ENCODE peak calls at places on chromosomes 12 and 14, in five cellular contexts. R is colonic mucosa, Q is hypothalamus, V is astrocyte of the cerebellum, G is fibroblast of mammary gland. E is an unnamed sample.

GRCh38 chr14:25055998-25056687 is 6.2 kb upstream of the STXBP6 start:
- DNase-seq in G (peak), Q (no peak), R (no peak), V (no peak), E (no peak)

GRCh38 chr14:61253064-61253753 is 27.9 kb downstream of the TMEM30B start:
- DNase-seq in V (no peak), Q (no peak), R (no peak), G (no peak), E (no peak)

GRCh38 chr12:53190108-53190729 is 9.5 kb upstream of the CSAD start:
- DNase-seq in V (peak), G (peak), Q (no peak), R (peak), E (peak)

GRCh38 chr12:45989277-45989856 is 1.0 kb downstream of the SCAF11 start:
- DNase-seq in G (peak), Q (no peak), V (no peak), R (no peak), E (no peak)

GRCh38 chr14:95575820-95576473 is 41.1 kb downstream of the GLRX5 start:
- DNase-seq in R (no peak), V (no peak), G (no peak), Q (no peak), E (no peak)

GRCh38 chr14:89466460-89466859 is 49.4 kb upstream of the FOXN3 start:
- DNase-seq in R (no peak), V (no peak), G (no peak), Q (no peak), E (no peak)

GRCh38 chr12:2061402-2061801 is 8.6 kb downstream of the CACNA1C start:
- DNase-seq in R (no peak), Q (no peak), G (no peak), V (no peak), E (no peak)

GRCh38 chr12:69015831-69016230 is 82.9 kb upstream of the CPM start:
- DNase-seq in G (no peak), V (no peak), Q (no peak), R (no peak), E (no peak)

GRCh38 chr14:105255021-105255507 is 6.7 kb downstream of the BTBD6 start:
- DNase-seq in Q (no peak), R (no peak), V (no peak), G (peak), E (no peak)

GRCh38 chr12:131403676-131404075 is 307.2 kb upstream of the SFSWAP start:
- DNase-seq in G (no peak), R (no peak), Q (no peak), V (no peak), E (no peak)

GRCh38 chr14:90040411-90040810 is 21.4 kb upstream of the KCNK13 start:
- DNase-seq in Q (no peak), R (no peak), V (no peak), G (no peak), E (no peak)

GRCh38 chr12:4934651-4935050 is 24.9 kb downstream of the KCNA1 start:
- DNase-seq in R (no peak), V (no peak), G (peak), Q (no peak), E (peak)

GRCh38 chr12:227286-227915 is 13.4 kb upstream of the SLC6A12 start:
- DNase-seq in R (no peak), G (no peak), V (no peak), Q (no peak), E (no peak)

GRCh38 chr12:131135786-131136538 is 182.3 kb downstream of the ADGRD1 start:
- DNase-seq in V (no peak), R (no peak), G (no peak), Q (no peak), E (no peak)

GRCh38 chr12:11622774-11623375 is 26.6 kb upstream of the ETV6 start:
- DNase-seq in G (no peak), Q (no peak), R (no peak), V (no peak), E (no peak)

GRCh38 chr14:39266871-39267591 is 33.3 kb downstream of the MIA2 start:
- DNase-seq in Q (peak), R (peak), G (peak), V (peak), E (peak)

GRCh38 chr14:88868558-88869159 is 44.2 kb downstream of the TTC8 start:
- DNase-seq in R (no peak), V (peak), G (peak), Q (no peak), E (peak)

GRCh38 chr14:92759679-92760523 is 11.5 kb upstream of the LGMN start:
- DNase-seq in G (no peak), R (no peak), Q (no peak), V (no peak), E (no peak)

GRCh38 chr12:76030378-76031080 is 1.0 kb downstream of the PHLDA1 start:
- DNase-seq in G (peak), V (no peak), Q (no peak), R (peak), E (no peak)

GRCh38 chr12:67693895-67694294 is 45.4 kb downstream of the DYRK2 start:
- DNase-seq in Q (no peak), R (no peak), G (no peak), V (no peak), E (no peak)

GRCh38 chr12:9867531-9867930 is 1.6 kb downstream of the CLEC2B start:
- DNase-seq in V (no peak), G (peak), Q (no peak), R (no peak), E (no peak)

GRCh38 chr12:11717533-11717961 is 68.1 kb downstream of the ETV6 start:
- DNase-seq in Q (no peak), R (no peak), G (peak), V (no peak), E (no peak)

GRCh38 chr14:90815817-90816662 is at the start of gene TTC7B:
- DNase-seq in R (no peak), Q (peak), G (no peak), V (no peak), E (peak)

GRCh38 chr12:85309180-85309579 is 29.2 kb downstream of the ALX1 start:
- DNase-seq in Q (no peak), G (no peak), R (no peak), V (no peak), E (no peak)

GRCh38 chr12:96425321-96425720 is 25.1 kb upstream of the CDK17 start:
- DNase-seq in Q (no peak), V (peak), R (no peak), G (peak), E (no peak)

GRCh38 chr12:108055135-108055534 is 74.0 kb upstream of the WSCD2 start:
- DNase-seq in R (no peak), V (no peak), G (no peak), Q (no peak), E (no peak)

GRCh38 chr12:127957001-127957660 is 309.8 kb upstream of the TMEM132C start:
- DNase-seq in Q (no peak), G (no peak), R (no peak), V (no peak), E (no peak)

GRCh38 chr14:60266021-60266937 is 17.3 kb downstream of the PPM1A start:
- DNase-seq in G (peak), Q (no peak), V (no peak), R (no peak), E (no peak)

GRCh38 chr14:50756300-50756699 is 74.7 kb downstream of the NIN start:
- DNase-seq in Q (no peak), R (no peak), V (no peak), G (no peak), E (no peak)

GRCh38 chr14:102203382-102203781 is 63.7 kb downstream of the WDR20 start:
- DNase-seq in Q (no peak), R (no peak), V (no peak), G (no peak), E (no peak)

GRCh38 chr12:26939192-26939832 is 1.0 kb downstream of the FGFR1OP2 start:
- DNase-seq in V (no peak), G (peak), R (no peak), Q (no peak), E (no peak)

GRCh38 chr14:65704850-65705249 is 292.3 kb downstream of the FUT8 start:
- DNase-seq in Q (no peak), R (no peak), V (no peak), G (no peak), E (no peak)

GRCh38 chr12:58387199-58387598 is 445.8 kb downstream of the ATP23 start:
- DNase-seq in V (no peak), R (no peak), G (peak), Q (no peak), E (no peak)

GRCh38 chr14:105487449-105487985 is 831 bp downstream of the CRIP1 start:
- DNase-seq in V (no peak), G (no peak), Q (no peak), R (peak), E (peak)

GRCh38 chr12:94186461-94187237 is 38.3 kb downstream of the PLXNC1 start:
- DNase-seq in G (peak), V (peak), Q (peak), R (no peak), E (no peak)

GRCh38 chr14:35949933-35950332 is 123.8 kb downstream of the BRMS1L start:
- DNase-seq in G (no peak), V (no peak), R (no peak), Q (no peak), E (peak)

E was measured in NCI-H345.